ENCODE peak calls at places on chromosomes 5 and 9, in four cellular contexts. Y, Q, D and O are unnamed samples.
A peak's percentile ranks its signal among the peaks of the same experiment; 100 is the strongest.

GRCh38 chr5:172150514-172151425 is 37.3 kb downstream of the STK10 start:
- DNase-seq in Q (peak; percentile 41), D (no peak), Y (peak; percentile 49), O (no peak)

GRCh38 chr9:92010705-92011536 is 60.9 kb upstream of the ROR2 start:
- DNase-seq in D (no peak), Q (no peak), Y (no peak), O (no peak)

GRCh38 chr5:90386099-90386710 is 23.4 kb downstream of the CETN3 start:
- DNase-seq in D (no peak), Y (peak; percentile 60), Q (no peak), O (peak; percentile 16)

GRCh38 chr9:103037508-103038477 is 42.7 kb downstream of the CYLC2 start:
- DNase-seq in Y (no peak), D (no peak), Q (no peak), O (no peak)

GRCh38 chr9:136808781-136809158 is 1.0 kb downstream of the RABL6 start:
- DNase-seq in D (no peak), Q (no peak), Y (peak; percentile 61), O (no peak)

GRCh38 chr9:114317665-114318357 is 5.1 kb upstream of the ORM1 start:
- DNase-seq in Q (no peak), D (no peak), Y (peak; percentile 30), O (no peak)

GRCh38 chr5:111224561-111224989 is 391 bp downstream of the CAMK4 start:
- DNase-seq in D (no peak), Y (peak; percentile 2), Q (no peak), O (no peak)

GRCh38 chr9:135515083-135515511 is 6.1 kb upstream of the LCN1 start:
- DNase-seq in D (no peak), Q (no peak), Y (no peak), O (no peak)

GRCh38 chr5:54881286-54882005 is 103.9 kb downstream of the ESM1 start:
- DNase-seq in Y (no peak), Q (peak; percentile 25), D (no peak), O (no peak)

GRCh38 chr9:83544002-83544698 is 5.9 kb upstream of the FRMD3 start:
- DNase-seq in D (no peak), Q (peak; percentile 12), Y (peak; percentile 89), O (peak; percentile 65)

GRCh38 chr5:61275841-61276240 is 56.2 kb upstream of the ZSWIM6 start:
- DNase-seq in D (no peak), Q (no peak), Y (peak; percentile 46), O (no peak)

GRCh38 chr9:134466869-134467616 is 140.8 kb downstream of the RXRA start:
- DNase-seq in Q (no peak), Y (no peak), D (no peak), O (no peak)

GRCh38 chr9:98191615-98192502 is 578 bp downstream of the CORO2A start:
- DNase-seq in Y (peak; percentile 49), D (no peak), Q (peak; percentile 33), O (no peak)

GRCh38 chr5:175261526-175261925 is 182.5 kb downstream of the DRD1 start:
- DNase-seq in Q (no peak), D (no peak), Y (peak; percentile 66), O (no peak)

GRCh38 chr9:117696141-117696540 is 8.1 kb upstream of the TLR4 start:
- DNase-seq in Q (no peak), D (no peak), Y (peak; percentile 59), O (no peak)

GRCh38 chr5:176639981-176640380 is 7.3 kb upstream of the TSPAN17 start:
- DNase-seq in D (no peak), Y (no peak), Q (no peak), O (no peak)

GRCh38 chr5:36614657-36615308 is 8.4 kb downstream of the SLC1A3 start:
- DNase-seq in Y (peak; percentile 58), D (no peak), Q (no peak), O (no peak)

GRCh38 chr5:67291066-67291465 is 94.5 kb upstream of the CD180 start:
- DNase-seq in Q (no peak), Y (peak; percentile 40), D (no peak), O (no peak)

GRCh38 chr5:36929438-36929837 is 52.9 kb downstream of the NIPBL start:
- DNase-seq in Y (no peak), D (no peak), Q (no peak), O (no peak)

GRCh38 chr5:121292664-121293063 is 559.0 kb upstream of the FTMT start:
- DNase-seq in D (no peak), Y (no peak), Q (no peak), O (no peak)

GRCh38 chr5:626850-627249 is 14.7 kb downstream of the CEP72 start:
- DNase-seq in D (no peak), Q (no peak), Y (no peak), O (no peak)

GRCh38 chr9:127629468-127630081 is 17.5 kb downstream of the STXBP1 start:
- DNase-seq in D (no peak), Y (peak; percentile 13), Q (no peak), O (no peak)

GRCh38 chr9:3696368-3696767 is 170.6 kb upstream of the RFX3 start:
- DNase-seq in Y (no peak), Q (no peak), D (no peak), O (no peak)

GRCh38 chr5:9905661-9906060 is 275.5 kb upstream of the TAS2R1 start:
- DNase-seq in Q (no peak), D (no peak), Y (no peak), O (no peak)

GRCh38 chr5:52690236-52690685 is 97.5 kb upstream of the ITGA1 start:
- DNase-seq in D (no peak), Q (no peak), Y (peak; percentile 64), O (no peak)

GRCh38 chr5:1300581-1301083 is 5.8 kb upstream of the TERT start:
- DNase-seq in Q (no peak), D (no peak), Y (no peak), O (no peak)

GRCh38 chr9:93299418-93300174 is 115.7 kb downstream of the WNK2 start:
- DNase-seq in Y (no peak), Q (no peak), D (no peak), O (no peak)

GRCh38 chr5:115360036-115360685 is 63.7 kb upstream of the CCDC112 start:
- DNase-seq in Y (no peak), D (no peak), Q (no peak), O (no peak)

GRCh38 chr9:131633491-131634031 is 88.2 kb downstream of the PRRT1B start:
- DNase-seq in Q (no peak), D (no peak), Y (peak; percentile 54), O (no peak)

GRCh38 chr5:175820230-175820629 is 51.1 kb upstream of the CPLX2 start:
- DNase-seq in D (no peak), Y (no peak), Q (no peak), O (no peak)

GRCh38 chr5:151480859-151481258 is 33.5 kb downstream of the SLC36A1 start:
- DNase-seq in D (no peak), Q (no peak), Y (no peak), O (no peak)

GRCh38 chr9:120852240-120853018 is 9.7 kb upstream of the PSMD5 start:
- DNase-seq in Y (no peak), D (no peak), Q (no peak), O (no peak)

GRCh38 chr9:98227883-98228282 is 27.6 kb downstream of the TBC1D2 start:
- DNase-seq in Q (no peak), D (no peak), Y (peak; percentile 74), O (no peak)

GRCh38 chr5:40172721-40173120 is 507.0 kb upstream of the PTGER4 start:
- DNase-seq in Q (no peak), Y (peak; percentile 94), D (no peak), O (no peak)

GRCh38 chr5:147576646-147577535 is 67.0 kb upstream of the DPYSL3 start:
- DNase-seq in Y (peak; percentile 54), Q (peak; percentile 41), D (peak; percentile 82), O (peak; percentile 25)

GRCh38 chr5:35133186-35133585 is 85.4 kb upstream of the AGXT2 start:
- DNase-seq in Q (no peak), D (no peak), Y (no peak), O (no peak)

GRCh38 chr9:96620832-96621269 is 1.2 kb upstream of the CDC14B start:
- DNase-seq in Q (no peak), D (no peak), Y (peak; percentile 13), O (no peak)

GRCh38 chr9:77475641-77476473 is 172.3 kb downstream of the GNA14 start:
- DNase-seq in D (no peak), Q (peak; percentile 67), Y (no peak), O (peak; percentile 50)